ENCODE peak calls at places on chromosomes 4 and X, in four cellular contexts. One of them, this sample, is unnamed.

GRCh38 chrX:130482871-130483270 is 81.1 kb downstream of the RBMX2 start:
- DNase-seq in DMS 273 treated with DMSO at 0.1 percent for 48 hours: peak
- DNase-seq in EL: no peak
- DNase-seq in astrocyte of the spinal cord: no peak
- DNase-seq in this sample: no peak

GRCh38 chr4:138911903-138912713 is 103.5 kb upstream of the NOCT start:
- DNase-seq in EL: no peak
- DNase-seq in DMS 273 treated with DMSO at 0.1 percent for 48 hours: peak
- DNase-seq in astrocyte of the spinal cord: no peak
- DNase-seq in this sample: no peak

GRCh38 chr4:17773125-17773698 is 8.2 kb downstream of the FAM184B start:
- DNase-seq in EL: no peak
- DNase-seq in DMS 273 treated with DMSO at 0.1 percent for 48 hours: no peak
- DNase-seq in astrocyte of the spinal cord: no peak
- DNase-seq in this sample: no peak

GRCh38 chr4:37473807-37474206 is 212.4 kb downstream of the RELL1 start:
- DNase-seq in EL: no peak
- DNase-seq in DMS 273 treated with DMSO at 0.1 percent for 48 hours: no peak
- DNase-seq in astrocyte of the spinal cord: no peak
- DNase-seq in this sample: no peak

GRCh38 chrX:41561045-41561444 is 113.9 kb downstream of the NYX start:
- DNase-seq in astrocyte of the spinal cord: peak
- DNase-seq in DMS 273 treated with DMSO at 0.1 percent for 48 hours: peak
- DNase-seq in EL: peak
- DNase-seq in this sample: no peak

GRCh38 chrX:42739258-42739657 is 38.7 kb downstream of the PPP1R2C start:
- DNase-seq in DMS 273 treated with DMSO at 0.1 percent for 48 hours: no peak
- DNase-seq in EL: no peak
- DNase-seq in astrocyte of the spinal cord: no peak
- DNase-seq in this sample: no peak

GRCh38 chr4:6470502-6471302 is 1.7 kb downstream of the PPP2R2C start:
- DNase-seq in astrocyte of the spinal cord: peak
- DNase-seq in DMS 273 treated with DMSO at 0.1 percent for 48 hours: no peak
- DNase-seq in EL: peak
- DNase-seq in this sample: peak

GRCh38 chrX:11423362-11423818 is 130.2 kb downstream of the AMELX start:
- DNase-seq in astrocyte of the spinal cord: peak
- DNase-seq in EL: peak
- DNase-seq in DMS 273 treated with DMSO at 0.1 percent for 48 hours: no peak
- DNase-seq in this sample: no peak

GRCh38 chr4:78610546-78611214 is 59.1 kb downstream of the ANXA3 start:
- DNase-seq in DMS 273 treated with DMSO at 0.1 percent for 48 hours: no peak
- DNase-seq in EL: peak
- DNase-seq in astrocyte of the spinal cord: no peak
- DNase-seq in this sample: no peak

GRCh38 chr4:83150563-83151330 is 36.2 kb upstream of the PLAC8 start:
- DNase-seq in astrocyte of the spinal cord: no peak
- DNase-seq in DMS 273 treated with DMSO at 0.1 percent for 48 hours: no peak
- DNase-seq in EL: peak
- DNase-seq in this sample: peak

GRCh38 chr4:64539234-64539849 is 130.1 kb upstream of the TECRL start:
- DNase-seq in EL: peak
- DNase-seq in DMS 273 treated with DMSO at 0.1 percent for 48 hours: peak
- DNase-seq in astrocyte of the spinal cord: peak
- DNase-seq in this sample: no peak